ENCODE peak calls at places on chromosome 4, in four cellular contexts. D is ovary; K is CD8-positive, alpha-beta T cell; E is PC-3. X is an unnamed sample.

GRCh38 chr4:61408163-61408562 is 208.0 kb downstream of the ADGRL3 start:
- DNase-seq in K (no peak), D (no peak), E (no peak), X (no peak)

GRCh38 chr4:30208731-30209435 is 511.3 kb upstream of the PCDH7 start:
- DNase-seq in D (no peak), K (no peak), E (peak; percentile 74), X (no peak)

GRCh38 chr4:158998624-158999023 is 104.3 kb upstream of the RAPGEF2 start:
- DNase-seq in K (no peak), D (no peak), E (peak; percentile 79), X (no peak)

GRCh38 chr4:161496-162284 is 37.4 kb downstream of the ZNF718 start:
- DNase-seq in E (no peak), D (no peak), K (no peak), X (no peak)

GRCh38 chr4:185950891-185951290 is 118.1 kb upstream of the TLR3 start:
- DNase-seq in D (no peak), E (no peak), K (no peak), X (no peak)

GRCh38 chr4:88743696-88744095 is 46.1 kb upstream of the NAP1L5 start:
- DNase-seq in K (no peak), E (no peak), D (no peak), X (no peak)

GRCh38 chr4:113758361-113758760 is 3.2 kb downstream of the CAMK2D start:
- DNase-seq in K (no peak), D (no peak), E (peak; percentile 42), X (no peak)

GRCh38 chr4:119261986-119262385 is 49.5 kb downstream of the USP53 start:
- DNase-seq in K (no peak), E (peak; percentile 70), D (no peak), X (no peak)

GRCh38 chr4:164384416-164384815 is 369.5 kb upstream of the SMIM31 start:
- DNase-seq in E (no peak), K (no peak), D (no peak), X (no peak)

GRCh38 chr4:40238700-40239548 is 42.1 kb downstream of the RHOH start:
- DNase-seq in E (no peak), D (no peak), K (peak; percentile 64), X (no peak)

GRCh38 chr4:5888222-5888701 is 4.6 kb downstream of the CRMP1 start:
- DNase-seq in K (no peak), D (no peak), E (no peak), X (no peak)

GRCh38 chr4:154606728-154607723 is 5.4 kb downstream of the FGG start:
- DNase-seq in E (no peak), D (no peak), K (no peak), X (no peak)

GRCh38 chr4:54185380-54185779 is 43.7 kb upstream of the PDGFRA start:
- DNase-seq in K (no peak), E (peak; percentile 20), D (no peak), X (no peak)

GRCh38 chr4:12411072-12411471 is 982.4 kb upstream of the HS3ST1 start:
- DNase-seq in D (no peak), E (no peak), K (no peak), X (no peak)

GRCh38 chr4:17060230-17060629 is 161.8 kb upstream of the LDB2 start:
- DNase-seq in K (no peak), E (no peak), D (no peak), X (no peak)

GRCh38 chr4:84159767-84160166 is 339.3 kb downstream of the NKX6-1 start:
- DNase-seq in K (no peak), E (peak; percentile 45), D (no peak), X (no peak)

GRCh38 chr4:72767903-72768817 is 199.1 kb upstream of the ADAMTS3 start:
- DNase-seq in D (no peak), K (no peak), E (peak; percentile 45), X (no peak)

GRCh38 chr4:53116959-53117358 is 248.9 kb downstream of the SCFD2 start:
- DNase-seq in K (no peak), E (no peak), D (no peak), X (no peak)

GRCh38 chr4:107283587-107284559 is 247.8 kb upstream of the DKK2 start:
- DNase-seq in D (no peak), E (peak; percentile 27), K (no peak), X (no peak)

GRCh38 chr4:185421366-185422124 is 4.2 kb downstream of the UFSP2 start:
- DNase-seq in K (no peak), E (no peak), D (no peak), X (no peak)

GRCh38 chr4:56181140-56181950 is 205.9 kb downstream of the AASDH start:
- DNase-seq in D (no peak), E (no peak), K (no peak), X (no peak)

GRCh38 chr4:53119685-53120084 is 246.2 kb downstream of the SCFD2 start:
- DNase-seq in E (no peak), D (no peak), K (no peak), X (no peak)

GRCh38 chr4:122131562-122132157 is 20.5 kb upstream of the BLTP1 start:
- DNase-seq in E (no peak), D (no peak), K (no peak), X (no peak)

GRCh38 chr4:89829470-89830138 is 7.4 kb downstream of the SNCA start:
- DNase-seq in D (no peak), E (no peak), K (no peak), X (no peak)

GRCh38 chr4:189463734-189464133 is 476.9 kb upstream of the FRG1 start:
- DNase-seq in D (no peak), E (no peak), K (no peak), X (no peak)

GRCh38 chr4:169254546-169254983 is 16.2 kb downstream of the SH3RF1 start:
- DNase-seq in K (no peak), D (peak; percentile 40), E (peak; percentile 79), X (peak; percentile 32)

GRCh38 chr4:168612435-168613139 is 115.7 kb downstream of the PALLD start:
- DNase-seq in D (no peak), E (peak; percentile 83), K (no peak), X (no peak)

GRCh38 chr4:147741190-147741788 is 9.4 kb downstream of the ARHGAP10 start:
- DNase-seq in D (no peak), E (peak; percentile 46), K (no peak), X (no peak)

GRCh38 chr4:158484173-158484885 is 37.4 kb upstream of the RXFP1 start:
- DNase-seq in E (peak; percentile 75), K (no peak), D (no peak), X (no peak)

GRCh38 chr4:52263612-52264011 is 212.5 kb downstream of the SPATA18 start:
- DNase-seq in K (no peak), E (peak; percentile 90), D (no peak), X (no peak)

GRCh38 chr4:7411896-7412585 is 22.7 kb downstream of the PSAPL1 start:
- DNase-seq in E (no peak), K (no peak), D (peak; percentile 5), X (no peak)

GRCh38 chr4:91108751-91109150 is 981.6 kb downstream of the CCSER1 start:
- DNase-seq in K (no peak), E (no peak), D (no peak), X (no peak)

GRCh38 chr4:91114386-91114785 is 987.2 kb downstream of the CCSER1 start:
- DNase-seq in E (no peak), D (no peak), K (no peak), X (no peak)

GRCh38 chr4:91111556-91111955 is 984.4 kb downstream of the CCSER1 start:
- DNase-seq in D (no peak), E (no peak), K (no peak), X (no peak)

GRCh38 chr4:91116861-91117260 is 989.7 kb downstream of the CCSER1 start:
- DNase-seq in E (peak; percentile 48), K (no peak), D (no peak), X (no peak)

DNA sequence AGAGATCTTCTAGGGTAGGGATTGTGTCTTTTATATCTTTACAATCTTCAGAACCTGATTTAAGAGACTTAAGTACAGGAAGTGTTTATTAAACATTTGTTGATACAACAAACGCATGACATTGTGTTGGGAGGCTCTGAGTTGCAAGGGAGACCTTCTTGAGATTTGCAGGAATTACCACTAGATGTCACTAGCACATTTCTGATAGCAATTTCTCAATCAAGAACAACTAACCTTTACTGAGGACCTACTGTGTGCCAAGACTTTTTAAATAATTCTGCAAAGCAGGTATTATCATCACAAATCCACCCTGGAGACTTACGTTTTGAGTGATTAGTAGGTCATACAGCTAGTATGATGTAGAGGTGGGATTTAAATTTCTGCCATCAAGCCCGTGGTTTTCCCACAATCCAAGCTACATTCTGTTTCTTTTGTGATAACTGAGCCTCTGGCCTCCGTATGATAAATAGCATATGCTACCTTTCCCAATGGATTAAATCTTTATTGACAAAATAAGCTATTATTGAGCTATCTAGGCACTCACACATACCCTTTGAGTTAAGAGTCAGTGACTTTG is 986.0 kb downstream of the CCSER1 start:
- DNase-seq in D (no peak), E (peak; percentile 50), K (no peak), X (no peak)
- TF ChIP-seq CTCF in D (no peak), E (peak; percentile 78), K (no peak), X (peak; percentile 50)

GRCh38 chr4:156957558-156957957 is 14.0 kb downstream of the PDGFC start:
- DNase-seq in D (no peak), E (peak; percentile 72), K (no peak), X (no peak)

GRCh38 chr4:156956359-156956758 is 15.2 kb downstream of the PDGFC start:
- DNase-seq in E (peak; percentile 25), D (no peak), K (no peak), X (no peak)

GRCh38 chr4:156958276-156959074 is 13.1 kb downstream of the PDGFC start:
- DNase-seq in E (peak; percentile 21), K (no peak), D (no peak), X (no peak)

GRCh38 chr4:156954598-156954997 is 17.0 kb downstream of the PDGFC start:
- DNase-seq in E (no peak), K (no peak), D (no peak), X (peak; percentile 36)

DNA sequence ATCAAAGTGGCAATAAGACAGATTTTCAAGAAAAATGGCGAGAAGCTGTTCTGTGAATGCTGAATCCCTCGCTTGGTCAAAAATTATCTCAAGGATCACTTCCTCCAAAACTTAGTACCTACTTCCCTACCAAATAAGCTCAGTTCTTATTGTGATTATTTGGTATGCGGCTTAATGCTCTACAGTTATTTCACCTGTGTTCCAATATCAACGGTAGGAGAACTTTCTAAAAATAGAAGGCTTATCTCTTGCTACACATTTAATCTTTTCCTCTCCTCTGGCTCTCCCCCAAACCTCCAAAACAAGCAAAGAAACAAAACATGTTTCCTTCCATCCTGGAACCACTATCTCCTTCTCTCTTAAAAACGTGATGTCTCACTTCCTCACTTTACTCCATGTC is 14.7 kb downstream of the PDGFC start:
- DNase-seq in E (no peak), D (no peak), K (no peak), X (no peak)
- H3K36me3 ChIP-seq in E (no peaks in the 10 kb centered on the region), D (no peaks in the 10 kb centered on the region), K (no peaks in the 10 kb centered on the region), X (no peaks in the 10 kb centered on the region)

GRCh38 chr4:87007345-87008181 is 72.8 kb downstream of the AFF1 start:
- DNase-seq in K (peak; percentile 16), D (peak; percentile 58), E (peak; percentile 33), X (peak; percentile 53)
- H3K4me1 ChIP-seq in K (peaks cover 44% of the 10 kb centered on the region), D (peaks cover 10% of the 10 kb centered on the region), E (peaks cover 40% of the 10 kb centered on the region), X (peaks cover 57% of the 10 kb centered on the region)

DNA sequence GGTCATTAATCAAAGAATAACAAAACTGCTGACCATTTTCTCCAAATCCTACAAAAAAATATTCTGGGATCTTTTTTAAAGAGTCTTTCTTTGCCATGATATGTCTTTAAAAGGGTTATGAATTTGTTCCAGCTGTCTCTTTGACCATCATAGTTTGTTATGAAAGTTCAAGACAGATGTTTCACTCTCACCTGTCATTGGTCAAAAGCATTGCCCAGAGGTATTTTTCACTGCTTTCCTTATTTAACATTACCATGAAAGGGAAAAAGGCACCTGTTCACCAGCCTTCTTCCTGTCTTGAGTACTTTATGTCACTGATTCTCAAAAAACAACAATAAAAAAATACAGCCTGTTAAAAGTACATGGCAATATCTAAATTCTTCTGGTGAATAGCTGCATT is 643.8 kb downstream of the FAT4 start:
- DNase-seq in D (no peak), E (no peak), K (no peak), X (no peak)
- TF ChIP-seq CTCF in D (no peak), E (no peak), K (no peak), X (no peak)

X was measured in body of pancreas.